ENCODE peak calls at places on chromosomes 12 and 14, in seven cellular contexts. One of them, this sample, is unnamed.
A peak's percentile ranks its signal among the peaks of the same experiment; 100 is the strongest.

GRCh38 chr12:131123817-131124216 is 170.1 kb downstream of the ADGRD1 start:
- DNase-seq in mucosa of descending colon: no peak
- DNase-seq in heart right ventricle: no peak
- DNase-seq in osteoblast: peak; percentile 47
- DNase-seq in astrocyte of the cerebellum: no peak
- DNase-seq in IMR-90: no peak
- DNase-seq in cardiac muscle cell: no peak
- DNase-seq in this sample: no peak

GRCh38 chr14:38526841-38527501 is 271.1 kb upstream of the CLEC14A start:
- DNase-seq in mucosa of descending colon: no peak
- DNase-seq in heart right ventricle: no peak
- DNase-seq in osteoblast: no peak
- DNase-seq in astrocyte of the cerebellum: no peak
- DNase-seq in IMR-90: no peak
- DNase-seq in cardiac muscle cell: no peak
- DNase-seq in this sample: no peak

GRCh38 chr12:2256453-2256852 is 203.7 kb downstream of the CACNA1C start:
- DNase-seq in mucosa of descending colon: no peak
- DNase-seq in heart right ventricle: no peak
- DNase-seq in osteoblast: no peak
- DNase-seq in astrocyte of the cerebellum: no peak
- DNase-seq in IMR-90: peak; percentile 95
- DNase-seq in cardiac muscle cell: no peak
- DNase-seq in this sample: no peak

GRCh38 chr12:82359115-82359478 is 768 bp downstream of the METTL25 start:
- DNase-seq in mucosa of descending colon: peak; percentile 24
- DNase-seq in heart right ventricle: peak; percentile 11
- DNase-seq in osteoblast: peak; percentile 56
- DNase-seq in astrocyte of the cerebellum: no peak
- DNase-seq in IMR-90: no peak
- DNase-seq in cardiac muscle cell: peak; percentile 30
- DNase-seq in this sample: peak; percentile 11

GRCh38 chr14:20970647-20970982 is 15.3 kb downstream of the RNASE2 start:
- DNase-seq in mucosa of descending colon: no peak
- DNase-seq in heart right ventricle: no peak
- DNase-seq in osteoblast: no peak
- DNase-seq in astrocyte of the cerebellum: no peak
- DNase-seq in IMR-90: no peak
- DNase-seq in cardiac muscle cell: no peak
- DNase-seq in this sample: no peak

GRCh38 chr12:121467638-121468403 is 67.9 kb downstream of the RNF34 start:
- DNase-seq in mucosa of descending colon: no peak
- DNase-seq in heart right ventricle: no peak
- DNase-seq in osteoblast: peak; percentile 65
- DNase-seq in astrocyte of the cerebellum: no peak
- DNase-seq in IMR-90: no peak
- DNase-seq in cardiac muscle cell: peak; percentile 67
- DNase-seq in this sample: no peak

GRCh38 chr12:94271351-94271750 is 123.0 kb downstream of the PLXNC1 start:
- DNase-seq in mucosa of descending colon: peak; percentile 17
- DNase-seq in heart right ventricle: no peak
- DNase-seq in osteoblast: no peak
- DNase-seq in astrocyte of the cerebellum: no peak
- DNase-seq in IMR-90: no peak
- DNase-seq in cardiac muscle cell: no peak
- DNase-seq in this sample: no peak

GRCh38 chr12:53499261-53500118 is at the start of gene MAP3K12:
- DNase-seq in mucosa of descending colon: peak; percentile 64
- DNase-seq in heart right ventricle: peak; percentile 75
- DNase-seq in osteoblast: peak; percentile 87
- DNase-seq in astrocyte of the cerebellum: no peak
- DNase-seq in IMR-90: peak; percentile 47
- DNase-seq in cardiac muscle cell: peak; percentile 72
- DNase-seq in this sample: peak; percentile 54

GRCh38 chr14:55721353-55721752 is 141.3 kb downstream of the KTN1 start:
- DNase-seq in mucosa of descending colon: no peak
- DNase-seq in heart right ventricle: no peak
- DNase-seq in osteoblast: no peak
- DNase-seq in astrocyte of the cerebellum: peak; percentile 94
- DNase-seq in IMR-90: peak; percentile 88
- DNase-seq in cardiac muscle cell: no peak
- DNase-seq in this sample: peak; percentile 97

GRCh38 chr12:30806989-30807694 is 52.4 kb upstream of the CAPRIN2 start:
- DNase-seq in mucosa of descending colon: peak; percentile 49
- DNase-seq in heart right ventricle: no peak
- DNase-seq in osteoblast: peak; percentile 66
- DNase-seq in astrocyte of the cerebellum: peak; percentile 80
- DNase-seq in IMR-90: peak; percentile 76
- DNase-seq in cardiac muscle cell: peak; percentile 76
- DNase-seq in this sample: peak; percentile 91

GRCh38 chr12:10395390-10395998 is 5.7 kb upstream of the KLRK1 start:
- DNase-seq in mucosa of descending colon: peak; percentile 53
- DNase-seq in heart right ventricle: no peak
- DNase-seq in osteoblast: peak; percentile 78
- DNase-seq in astrocyte of the cerebellum: peak; percentile 93
- DNase-seq in IMR-90: peak; percentile 71
- DNase-seq in cardiac muscle cell: no peak
- DNase-seq in this sample: peak; percentile 72

GRCh38 chr14:63614964-63615363 is 26.7 kb downstream of the WDR89 start:
- DNase-seq in mucosa of descending colon: no peak
- DNase-seq in heart right ventricle: no peak
- DNase-seq in osteoblast: no peak
- DNase-seq in astrocyte of the cerebellum: peak; percentile 8
- DNase-seq in IMR-90: peak; percentile 67
- DNase-seq in cardiac muscle cell: no peak
- DNase-seq in this sample: peak; percentile 76

GRCh38 chr12:41521872-41522379 is 333.8 kb downstream of the PDZRN4 start:
- DNase-seq in mucosa of descending colon: no peak
- DNase-seq in heart right ventricle: no peak
- DNase-seq in osteoblast: peak; percentile 62
- DNase-seq in astrocyte of the cerebellum: peak; percentile 63
- DNase-seq in IMR-90: peak; percentile 87
- DNase-seq in cardiac muscle cell: no peak
- DNase-seq in this sample: peak; percentile 53

GRCh38 chr12:38384816-38385491 is 68.4 kb downstream of the ALG10B start:
- DNase-seq in mucosa of descending colon: no peak
- DNase-seq in heart right ventricle: no peak
- DNase-seq in osteoblast: no peak
- DNase-seq in astrocyte of the cerebellum: no peak
- DNase-seq in IMR-90: no peak
- DNase-seq in cardiac muscle cell: no peak
- DNase-seq in this sample: no peak

GRCh38 chr12:116336542-116337065 is 59.1 kb upstream of the MED13L start:
- DNase-seq in mucosa of descending colon: peak; percentile 21
- DNase-seq in heart right ventricle: no peak
- DNase-seq in osteoblast: no peak
- DNase-seq in astrocyte of the cerebellum: no peak
- DNase-seq in IMR-90: peak; percentile 77
- DNase-seq in cardiac muscle cell: no peak
- DNase-seq in this sample: peak; percentile 27

GRCh38 chr14:51869426-51870113 is 9.2 kb downstream of the GNG2 start:
- DNase-seq in mucosa of descending colon: no peak
- DNase-seq in heart right ventricle: no peak
- DNase-seq in osteoblast: no peak
- DNase-seq in astrocyte of the cerebellum: no peak
- DNase-seq in IMR-90: no peak
- DNase-seq in cardiac muscle cell: no peak
- DNase-seq in this sample: no peak

GRCh38 chr12:8035440-8036010 is 3.0 kb downstream of the FOXJ2 start:
- DNase-seq in mucosa of descending colon: no peak
- DNase-seq in heart right ventricle: no peak
- DNase-seq in osteoblast: no peak
- DNase-seq in astrocyte of the cerebellum: no peak
- DNase-seq in IMR-90: peak; percentile 57
- DNase-seq in cardiac muscle cell: no peak
- DNase-seq in this sample: no peak

GRCh38 chr12:8036366-8036765 is 3.9 kb downstream of the FOXJ2 start:
- DNase-seq in mucosa of descending colon: no peak
- DNase-seq in heart right ventricle: no peak
- DNase-seq in osteoblast: peak; percentile 85
- DNase-seq in astrocyte of the cerebellum: no peak
- DNase-seq in IMR-90: no peak
- DNase-seq in cardiac muscle cell: no peak
- DNase-seq in this sample: no peak

GRCh38 chr12:8033153-8034044 is 883 bp downstream of the FOXJ2 start:
- DNase-seq in mucosa of descending colon: peak; percentile 63
- DNase-seq in heart right ventricle: peak; percentile 46
- DNase-seq in osteoblast: peak; percentile 97
- DNase-seq in astrocyte of the cerebellum: no peak
- DNase-seq in IMR-90: peak; percentile 33
- DNase-seq in cardiac muscle cell: peak; percentile 65
- DNase-seq in this sample: no peak

GRCh38 chr12:8032242-8033152 is at the start of gene FOXJ2:
- DNase-seq in mucosa of descending colon: peak; percentile 79
- DNase-seq in heart right ventricle: peak; percentile 87
- DNase-seq in osteoblast: peak; percentile 95
- DNase-seq in astrocyte of the cerebellum: no peak
- DNase-seq in IMR-90: peak; percentile 58
- DNase-seq in cardiac muscle cell: peak; percentile 83
- DNase-seq in this sample: peak; percentile 59

DNA sequence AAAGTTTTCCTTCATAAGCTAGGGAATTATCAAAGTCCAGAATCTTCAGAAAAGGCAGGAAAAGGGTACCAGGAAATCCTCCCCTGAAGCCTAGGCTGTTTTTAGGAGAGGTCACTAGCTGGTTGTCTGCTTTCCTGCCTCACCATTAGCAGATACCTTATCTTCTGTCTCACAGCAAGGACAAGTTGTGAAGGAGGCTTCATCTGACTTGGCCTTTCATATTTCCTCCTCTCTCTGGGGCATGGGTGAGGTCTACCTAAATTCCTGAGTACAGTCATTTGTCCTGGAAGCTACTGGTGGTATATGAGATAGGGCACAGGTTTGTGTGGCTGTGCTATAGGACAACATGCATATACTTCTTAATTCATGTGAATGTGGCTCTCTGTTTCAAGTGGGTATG is 2.3 kb downstream of the FOXJ2 start:
- DNase-seq in mucosa of descending colon: no peak
- DNase-seq in heart right ventricle: no peak
- DNase-seq in osteoblast: no peak
- DNase-seq in astrocyte of the cerebellum: no peak
- DNase-seq in IMR-90: no peak
- DNase-seq in cardiac muscle cell: no peak
- DNase-seq in this sample: no peak
- H3K4me3 ChIP-seq in mucosa of descending colon: no peak overlapping the region
- H3K4me3 ChIP-seq in heart right ventricle: peak overlapping the region; percentile 99
- H3K4me3 ChIP-seq in osteoblast: peak overlapping the region; percentile 94
- H3K4me3 ChIP-seq in astrocyte of the cerebellum: no peak overlapping the region
- H3K4me3 ChIP-seq in IMR-90: peak overlapping the region; percentile 84
- H3K4me3 ChIP-seq in cardiac muscle cell: peak overlapping the region; percentile 90
- H3K4me3 ChIP-seq in this sample: peak overlapping the region; percentile 90

GRCh38 chr12:59595557-59596231 is at the start of gene SLC16A7:
- DNase-seq in mucosa of descending colon: peak; percentile 78
- DNase-seq in heart right ventricle: peak; percentile 89
- DNase-seq in osteoblast: peak; percentile 88
- DNase-seq in astrocyte of the cerebellum: peak; percentile 48
- DNase-seq in IMR-90: peak; percentile 86
- DNase-seq in cardiac muscle cell: peak; percentile 91
- DNase-seq in this sample: peak; percentile 85

GRCh38 chr12:59600174-59600573 is 4.3 kb downstream of the SLC16A7 start:
- DNase-seq in mucosa of descending colon: no peak
- DNase-seq in heart right ventricle: no peak
- DNase-seq in osteoblast: no peak
- DNase-seq in astrocyte of the cerebellum: no peak
- DNase-seq in IMR-90: peak; percentile 8
- DNase-seq in cardiac muscle cell: no peak
- DNase-seq in this sample: peak; percentile 39

GRCh38 chr12:59595097-59595496 is 732 bp upstream of the SLC16A7 start:
- DNase-seq in mucosa of descending colon: no peak
- DNase-seq in heart right ventricle: no peak
- DNase-seq in osteoblast: no peak
- DNase-seq in astrocyte of the cerebellum: no peak
- DNase-seq in IMR-90: no peak
- DNase-seq in cardiac muscle cell: no peak
- DNase-seq in this sample: peak; percentile 2

GRCh38 chr12:59596232-59597143 is 659 bp downstream of the SLC16A7 start:
- DNase-seq in mucosa of descending colon: peak; percentile 71
- DNase-seq in heart right ventricle: peak; percentile 80
- DNase-seq in osteoblast: peak; percentile 77
- DNase-seq in astrocyte of the cerebellum: peak; percentile 9
- DNase-seq in IMR-90: peak; percentile 74
- DNase-seq in cardiac muscle cell: peak; percentile 85
- DNase-seq in this sample: peak; percentile 83
- TF ChIP-seq CTCF in mucosa of descending colon: no peak
- TF ChIP-seq CTCF in heart right ventricle: no peak
- TF ChIP-seq CTCF in osteoblast: no peak
- TF ChIP-seq CTCF in astrocyte of the cerebellum: no peak
- TF ChIP-seq CTCF in IMR-90: no peak
- TF ChIP-seq CTCF in cardiac muscle cell: no peak
- TF ChIP-seq CTCF in this sample: no peak

DNA sequence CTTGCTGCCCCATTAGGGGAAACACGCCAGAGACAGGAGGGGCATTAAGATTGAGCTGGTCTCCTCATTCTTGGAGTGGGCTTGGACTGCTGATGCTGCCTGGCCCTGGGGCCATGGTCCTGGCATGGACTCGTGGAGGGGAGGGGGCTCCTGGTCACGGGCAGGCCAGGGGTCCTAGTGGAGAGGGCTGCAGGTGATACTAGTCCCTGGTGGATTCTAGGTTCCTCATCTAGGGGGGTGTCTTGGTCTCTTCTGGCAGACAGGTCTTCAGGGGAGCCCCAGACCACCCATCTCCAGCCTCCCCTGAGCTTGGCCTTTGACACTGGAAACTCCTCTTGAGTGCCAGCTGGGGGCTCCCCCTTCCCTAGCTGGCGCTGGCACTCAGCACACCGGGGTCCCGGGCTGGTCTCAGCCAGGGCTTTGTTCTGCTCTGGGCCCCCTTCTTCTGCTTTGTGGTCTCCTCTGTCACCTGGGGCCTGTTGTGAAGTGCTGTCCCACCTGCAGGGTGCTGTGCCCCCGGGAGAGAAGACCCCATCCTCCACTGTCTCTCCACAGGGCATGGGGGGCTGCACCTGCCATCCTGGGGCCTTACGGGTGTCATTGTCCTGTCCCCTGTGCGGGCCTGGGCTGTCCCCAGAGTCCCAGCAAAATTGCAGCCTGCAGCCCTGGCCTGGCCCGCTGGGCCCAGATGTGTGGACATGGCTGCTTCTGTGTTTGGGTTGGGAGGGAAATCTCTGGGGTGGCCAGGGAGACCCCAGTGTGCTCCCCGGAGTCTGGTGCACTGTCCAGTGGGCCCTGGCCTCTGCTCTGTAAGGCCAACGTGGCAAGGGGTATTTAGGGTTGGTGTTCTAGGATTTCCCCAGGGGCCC is 2.3 kb downstream of the KIF26A start:
- DNase-seq in mucosa of descending colon: no peak
- DNase-seq in heart right ventricle: peak; percentile 7
- DNase-seq in osteoblast: peak; percentile 89
- DNase-seq in astrocyte of the cerebellum: no peak
- DNase-seq in IMR-90: no peak
- DNase-seq in cardiac muscle cell: no peak
- DNase-seq in this sample: no peak
- H3K4me3 ChIP-seq in mucosa of descending colon: no peak overlapping the region
- H3K4me3 ChIP-seq in heart right ventricle: peak overlapping the region; percentile 71
- H3K4me3 ChIP-seq in osteoblast: no peak overlapping the region
- H3K4me3 ChIP-seq in astrocyte of the cerebellum: no peak overlapping the region
- H3K4me3 ChIP-seq in IMR-90: no peak overlapping the region
- H3K4me3 ChIP-seq in cardiac muscle cell: no peak overlapping the region
- H3K4me3 ChIP-seq in this sample: no peak overlapping the region

DNA sequence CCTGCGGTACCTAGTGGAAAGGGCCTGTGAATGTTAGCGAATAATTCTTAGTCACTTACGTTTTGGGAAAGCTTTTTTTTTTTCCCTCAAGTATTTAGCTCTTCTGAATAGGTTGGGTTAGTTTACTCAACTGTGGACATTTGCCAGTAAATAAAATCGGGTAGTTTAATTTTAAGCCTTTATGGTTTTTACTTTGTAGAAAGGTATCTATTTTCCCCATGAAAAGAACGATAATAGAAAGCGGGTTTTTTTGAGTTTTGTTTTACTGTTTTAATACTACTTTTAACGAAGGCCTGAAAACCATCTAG is 1.7 kb downstream of the YY1 start:
- DNase-seq in mucosa of descending colon: no peak
- DNase-seq in heart right ventricle: no peak
- DNase-seq in osteoblast: no peak
- DNase-seq in astrocyte of the cerebellum: no peak
- DNase-seq in IMR-90: no peak
- DNase-seq in cardiac muscle cell: no peak
- DNase-seq in this sample: no peak
- TF ChIP-seq CTCF in mucosa of descending colon: no peak
- TF ChIP-seq CTCF in heart right ventricle: no peak
- TF ChIP-seq CTCF in osteoblast: no peak
- TF ChIP-seq CTCF in astrocyte of the cerebellum: no peak
- TF ChIP-seq CTCF in IMR-90: no peak
- TF ChIP-seq CTCF in cardiac muscle cell: no peak
- TF ChIP-seq CTCF in this sample: peak; percentile 9

This sample was measured in fibroblast of the aortic adventitia.